ENCODE peak calls at places on chromosomes 7 and 10, in five cellular contexts. U is left lung, S is A549, O is psoas muscle, H is mesenchymal stem cell. J is an unnamed sample.

GRCh38 chr7:134589491-134589941 is 40.6 kb downstream of the AKR1B15 start:
- DNase-seq in O (no peak), S (no peak), H (peak; percentile 22), U (no peak), J (no peak)

GRCh38 chr7:54796150-54796549 is 37.1 kb upstream of the SEC61G start:
- DNase-seq in S (no peak), H (no peak), U (no peak), O (no peak), J (no peak)

GRCh38 chr7:151876112-151876898 is 610 bp downstream of the PRKAG2 start:
- DNase-seq in H (peak; percentile 46), S (peak; percentile 35), O (peak; percentile 91), U (peak; percentile 89), J (peak; percentile 73)

GRCh38 chr10:43689955-43690771 is 41.5 kb upstream of the ZNF32 start:
- DNase-seq in O (peak; percentile 92), U (peak; percentile 84), S (peak; percentile 76), H (peak; percentile 71), J (peak; percentile 81)

GRCh38 chr10:34092891-34093290 is 722.2 kb downstream of the PARD3 start:
- DNase-seq in U (no peak), O (no peak), S (no peak), H (no peak), J (no peak)

GRCh38 chr7:67738-68395 is 124.5 kb upstream of the FAM20C start:
- DNase-seq in S (no peak), O (peak; percentile 28), U (no peak), H (no peak), J (no peak)

GRCh38 chr7:16587785-16588184 is 57.8 kb downstream of the ANKMY2 start:
- DNase-seq in U (no peak), O (peak; percentile 26), H (no peak), S (no peak), J (no peak)

GRCh38 chr10:16944081-16944922 is 127.1 kb upstream of the RSU1 start:
- DNase-seq in S (no peak), U (no peak), H (peak; percentile 8), O (no peak), J (no peak)

GRCh38 chr10:93821051-93821772 is 63.5 kb downstream of the LGI1 start:
- DNase-seq in H (peak; percentile 79), U (no peak), O (no peak), S (peak; percentile 10), J (no peak)

GRCh38 chr7:1847260-1848001 is 177.4 kb downstream of the ELFN1 start:
- DNase-seq in S (no peak), O (peak; percentile 28), H (no peak), U (peak; percentile 24), J (no peak)

GRCh38 chr7:103714377-103714927 is 268.4 kb upstream of the SLC26A5 start:
- DNase-seq in H (no peak), O (no peak), U (no peak), S (no peak), J (no peak)

GRCh38 chr7:157279679-157279972 is 57.2 kb upstream of the DNAJB6 start:
- DNase-seq in H (no peak), S (no peak), U (no peak), O (no peak), J (no peak)

GRCh38 chr10:3986407-3987141 is 201.6 kb upstream of the KLF6 start:
- DNase-seq in U (no peak), S (no peak), H (no peak), O (no peak), J (no peak)

GRCh38 chr10:114825513-114826253 is 4.1 kb downstream of the FHIP2A start:
- DNase-seq in H (peak; percentile 75), U (no peak), O (no peak), S (no peak), J (no peak)

GRCh38 chr10:98264378-98265065 is 3.5 kb downstream of the LOXL4 start:
- DNase-seq in O (no peak), H (no peak), U (no peak), S (no peak), J (no peak)

GRCh38 chr10:760622-761021 is 71.2 kb upstream of the DIP2C start:
- DNase-seq in H (no peak), U (no peak), O (no peak), S (no peak), J (no peak)
- H3K4me1 ChIP-seq in H (no peaks in the 10 kb centered on the region), U (no peaks in the 10 kb centered on the region), O (no peaks in the 10 kb centered on the region), S (no peaks in the 10 kb centered on the region), J (no peaks in the 10 kb centered on the region)

DNA sequence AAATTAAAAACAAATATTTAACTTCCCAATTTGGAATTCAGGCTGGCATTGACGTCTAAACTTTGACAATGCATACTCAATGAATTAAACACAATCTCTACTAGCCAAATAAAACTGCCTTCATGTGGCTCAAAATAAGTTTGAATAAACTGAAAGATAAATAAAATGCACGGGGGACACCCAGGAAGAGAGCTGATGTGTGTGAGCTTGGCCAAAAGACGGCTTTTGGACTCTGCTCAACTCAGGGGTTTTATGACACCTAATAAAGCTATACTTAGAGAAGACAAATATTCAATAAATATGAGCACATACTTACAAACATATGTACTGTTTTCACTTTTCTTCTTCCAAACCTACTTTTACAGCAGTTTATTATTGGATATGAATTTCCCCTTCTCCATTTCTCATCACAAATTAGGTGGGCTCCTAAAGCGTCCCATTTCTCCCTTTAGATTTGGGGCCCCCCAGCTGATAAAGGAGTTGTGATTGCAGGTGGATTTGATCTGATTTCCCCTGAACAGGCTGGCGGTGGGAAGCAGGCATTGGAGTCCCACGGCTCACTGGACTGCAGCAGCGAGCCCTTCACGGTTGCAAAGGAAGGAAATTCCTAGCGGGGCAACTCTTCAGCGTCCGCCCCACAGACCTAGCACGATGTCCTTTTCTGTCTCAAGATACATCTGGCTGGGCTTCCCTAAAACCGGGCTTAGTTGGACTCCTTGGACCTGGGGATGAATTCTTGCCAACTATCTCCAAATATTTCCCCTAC is 79.6 kb downstream of the INSIG1 start:
- DNase-seq in U (no peak), H (no peak), O (no peak), S (no peak), J (no peak)
- H3K4me1 ChIP-seq in U (peaks cover 30% of the 10 kb centered on the region), H (peaks cover 48% of the 10 kb centered on the region), O (peaks cover 33% of the 10 kb centered on the region), S (peaks cover 18% of the 10 kb centered on the region), J (no peaks in the 10 kb centered on the region)

GRCh38 chr10:69363666-69364065 is 53.1 kb downstream of the TACR2 start:
- DNase-seq in H (no peak), S (no peak), U (no peak), O (no peak), J (no peak)

GRCh38 chr10:69367469-69367868 is 49.2 kb downstream of the TACR2 start:
- DNase-seq in S (no peak), O (no peak), U (no peak), H (no peak), J (no peak)

GRCh38 chr10:69361303-69361614 is 55.5 kb downstream of the TACR2 start:
- DNase-seq in O (peak; percentile 83), U (no peak), H (no peak), S (no peak), J (no peak)

GRCh38 chr10:69362471-69362954 is 54.2 kb downstream of the TACR2 start:
- DNase-seq in H (peak; percentile 81), S (no peak), U (peak; percentile 63), O (peak; percentile 92), J (peak; percentile 35)

DNA sequence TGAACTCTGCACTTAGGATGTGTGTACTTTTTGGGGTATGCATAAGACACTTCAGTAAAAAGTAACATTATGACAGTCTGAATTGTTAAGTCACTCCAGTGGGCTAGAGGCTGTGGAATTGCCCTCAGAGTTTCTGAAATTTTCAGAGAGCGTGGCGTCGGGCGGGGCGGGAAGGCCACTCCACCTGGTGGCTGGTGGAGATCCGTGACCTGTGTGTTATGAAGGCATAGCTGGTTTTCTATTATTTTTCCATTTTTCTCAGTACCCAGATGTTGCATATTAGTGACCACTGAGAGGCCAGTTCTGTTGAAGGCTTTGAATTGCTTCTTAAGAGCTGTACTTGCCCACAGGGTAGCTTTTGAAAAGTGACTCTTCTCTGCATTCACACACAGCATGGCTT is 52.5 kb downstream of the TACR2 start:
- DNase-seq in U (no peak), O (no peak), S (no peak), H (no peak), J (no peak)
- H3K4me1 ChIP-seq in U (peaks cover 24% of the 10 kb centered on the region), O (peaks cover 57% of the 10 kb centered on the region), S (peaks cover 42% of the 10 kb centered on the region), H (peaks cover 15% of the 10 kb centered on the region), J (peaks cover 36% of the 10 kb centered on the region)

DNA sequence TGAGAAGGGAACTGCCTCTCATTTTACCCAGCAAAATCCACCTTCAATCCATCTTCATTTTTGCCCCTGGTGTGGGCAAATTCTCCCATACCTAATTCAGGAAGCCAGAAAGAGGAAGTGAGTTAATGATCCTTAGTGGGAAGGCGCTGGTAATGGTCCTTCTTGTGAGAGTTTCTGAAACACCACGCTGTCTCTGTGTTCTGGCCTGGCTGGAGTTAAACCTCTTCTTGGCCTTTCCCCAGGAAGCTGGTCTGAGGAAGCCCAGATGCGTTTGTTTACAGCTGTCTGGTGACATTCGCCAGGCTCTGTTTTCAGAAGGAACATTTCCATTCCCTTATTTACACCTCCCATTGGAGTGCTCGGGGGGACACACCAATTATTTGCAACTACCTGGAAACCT is 24.3 kb downstream of the HTRA1 start:
- DNase-seq in H (peak; percentile 91), S (no peak), O (no peak), U (peak; percentile 23), J (no peak)
- H3K4me1 ChIP-seq in H (peaks cover 9% of the 10 kb centered on the region), S (no peaks in the 10 kb centered on the region), O (peaks cover 5% of the 10 kb centered on the region), U (peaks cover 7% of the 10 kb centered on the region), J (no peaks in the 10 kb centered on the region)

DNA sequence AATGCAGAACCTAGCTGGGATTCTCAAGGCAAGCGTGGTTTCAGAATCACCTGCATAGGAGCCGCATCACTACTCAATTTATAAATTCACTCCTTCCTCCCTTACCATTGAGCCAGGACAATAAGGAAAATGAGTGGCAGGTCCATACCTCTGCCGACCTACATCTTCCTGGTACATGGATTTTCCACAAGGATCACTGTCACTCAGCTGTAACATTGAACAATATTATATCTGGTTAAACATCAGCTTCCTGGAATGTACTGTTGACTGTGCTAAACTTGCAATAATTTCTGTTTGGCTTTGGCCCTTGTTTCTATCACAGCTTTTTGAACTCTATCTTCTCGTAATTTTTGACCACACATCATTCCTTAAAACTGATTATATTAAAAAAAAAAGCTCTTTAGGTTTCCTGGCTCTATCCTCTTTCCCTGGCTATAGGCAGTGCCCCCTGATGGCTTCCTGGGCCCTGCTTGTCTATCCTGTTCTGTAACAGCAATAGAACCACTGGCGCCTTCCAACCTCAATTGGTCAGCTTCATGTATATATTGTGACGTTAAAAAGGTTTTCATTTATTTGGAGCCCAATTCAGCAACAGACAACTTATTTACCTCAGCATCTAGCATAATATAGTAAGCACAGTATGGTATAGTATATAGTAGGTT is 59.2 kb downstream of the RNLS start:
- DNase-seq in H (no peak), O (no peak), S (no peak), U (no peak), J (no peak)
- H3K4me1 ChIP-seq in H (peaks cover 1% of the 10 kb centered on the region), O (no peaks in the 10 kb centered on the region), S (peaks cover 12% of the 10 kb centered on the region), U (no peaks in the 10 kb centered on the region), J (no peaks in the 10 kb centered on the region)

GRCh38 chr10:21524526-21525366 is 736 bp downstream of the SKIDA1 start:
- DNase-seq in U (no peak), S (no peak), H (peak; percentile 82), O (no peak), J (no peak)
- H3K4me1 ChIP-seq in U (peaks cover 6% of the 10 kb centered on the region), S (peaks cover 32% of the 10 kb centered on the region), H (peaks cover 2% of the 10 kb centered on the region), O (peaks cover 9% of the 10 kb centered on the region), J (peaks cover 9% of the 10 kb centered on the region)

GRCh38 chr10:132571565-132572544 is 34.3 kb downstream of the INPP5A start:
- DNase-seq in H (peak; percentile 87), O (peak; percentile 87), U (peak; percentile 68), S (peak; percentile 74), J (no peak)
- H3K4me1 ChIP-seq in H (peaks cover 48% of the 10 kb centered on the region), O (peaks cover 35% of the 10 kb centered on the region), U (peaks cover 28% of the 10 kb centered on the region), S (peaks cover 42% of the 10 kb centered on the region), J (peaks cover 10% of the 10 kb centered on the region)

DNA sequence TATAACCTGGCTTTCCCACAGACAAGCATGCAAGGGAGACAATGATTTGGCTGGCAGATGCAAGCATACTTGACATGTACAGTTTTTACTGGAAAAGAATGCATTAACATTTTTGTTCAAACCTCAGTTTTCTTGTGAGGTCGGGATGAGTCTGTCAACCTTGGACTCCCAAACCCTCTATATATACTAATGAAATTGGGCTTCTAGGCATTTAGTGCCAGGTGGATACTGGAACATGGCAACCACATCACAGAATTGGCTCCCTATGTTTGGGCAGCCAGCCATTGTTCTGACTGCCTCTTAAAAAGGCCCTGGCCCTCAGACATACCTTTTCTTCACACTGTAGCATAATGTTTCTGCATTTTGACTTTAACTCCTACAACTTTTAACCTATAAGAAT is 39.1 kb downstream of the CDK6 start:
- DNase-seq in S (no peak), H (no peak), O (no peak), U (no peak), J (no peak)
- H3K4me1 ChIP-seq in S (peaks cover 79% of the 10 kb centered on the region), H (peaks cover 3% of the 10 kb centered on the region), O (no peaks in the 10 kb centered on the region), U (peaks cover 9% of the 10 kb centered on the region), J (no peaks in the 10 kb centered on the region)

J was measured in naive thymus-derived CD4-positive, alpha-beta T cell.